ENCODE peak calls at places on chromosome 1, in ten cellular contexts. One of them, this sample, is unnamed.

GRCh38 chr1:245986404-245987221 is 520.5 kb downstream of the SMYD3 start:
- DNase-seq in BJ: peak; percentile 68
- DNase-seq in GM13976: no peak
- DNase-seq in thoracic aorta: no peak
- DNase-seq in ascending aorta: no peak
- DNase-seq in testis: no peak
- DNase-seq in right atrium auricular region: no peak
- DNase-seq in Caco-2: no peak
- DNase-seq in kidney: no peak
- DNase-seq in progenitor cell of endocrine pancreas: no peak
- DNase-seq in this sample: no peak

GRCh38 chr1:89657886-89658285 is 25.0 kb downstream of the LRRC8C start:
- DNase-seq in thoracic aorta: no peak
- DNase-seq in GM13976: peak; percentile 15
- DNase-seq in right atrium auricular region: no peak
- DNase-seq in BJ: no peak
- DNase-seq in kidney: no peak
- DNase-seq in progenitor cell of endocrine pancreas: no peak
- DNase-seq in testis: no peak
- DNase-seq in Caco-2: no peak
- DNase-seq in ascending aorta: no peak
- DNase-seq in this sample: no peak

GRCh38 chr1:203291201-203292096 is 13.9 kb upstream of the BTG2 start:
- DNase-seq in ascending aorta: no peak
- DNase-seq in thoracic aorta: no peak
- DNase-seq in progenitor cell of endocrine pancreas: no peak
- DNase-seq in testis: peak; percentile 66
- DNase-seq in GM13976: no peak
- DNase-seq in kidney: peak; percentile 85
- DNase-seq in Caco-2: peak; percentile 91
- DNase-seq in right atrium auricular region: no peak
- DNase-seq in BJ: no peak
- DNase-seq in this sample: no peak

GRCh38 chr1:151060241-151061011 is at the start of gene MLLT11:
- DNase-seq in kidney: no peak
- DNase-seq in ascending aorta: peak; percentile 83
- DNase-seq in BJ: no peak
- DNase-seq in Caco-2: no peak
- DNase-seq in progenitor cell of endocrine pancreas: no peak
- DNase-seq in testis: peak; percentile 61
- DNase-seq in GM13976: peak; percentile 47
- DNase-seq in thoracic aorta: no peak
- DNase-seq in right atrium auricular region: peak; percentile 71
- DNase-seq in this sample: no peak

GRCh38 chr1:50527249-50527986 is 104.2 kb upstream of the DMRTA2 start:
- DNase-seq in BJ: no peak
- DNase-seq in ascending aorta: no peak
- DNase-seq in progenitor cell of endocrine pancreas: no peak
- DNase-seq in right atrium auricular region: no peak
- DNase-seq in thoracic aorta: no peak
- DNase-seq in GM13976: peak; percentile 6
- DNase-seq in Caco-2: no peak
- DNase-seq in kidney: no peak
- DNase-seq in testis: no peak
- DNase-seq in this sample: no peak

GRCh38 chr1:36342426-36343185 is 19.2 kb upstream of the EVA1B start:
- DNase-seq in ascending aorta: peak; percentile 89
- DNase-seq in BJ: no peak
- DNase-seq in Caco-2: no peak
- DNase-seq in right atrium auricular region: no peak
- DNase-seq in kidney: no peak
- DNase-seq in GM13976: peak; percentile 77
- DNase-seq in testis: peak; percentile 66
- DNase-seq in progenitor cell of endocrine pancreas: no peak
- DNase-seq in thoracic aorta: no peak
- DNase-seq in this sample: peak; percentile 47

GRCh38 chr1:47549532-47549931 is 111.7 kb downstream of the FOXD2 start:
- DNase-seq in thoracic aorta: no peak
- DNase-seq in kidney: no peak
- DNase-seq in progenitor cell of endocrine pancreas: no peak
- DNase-seq in ascending aorta: no peak
- DNase-seq in Caco-2: no peak
- DNase-seq in GM13976: no peak
- DNase-seq in testis: no peak
- DNase-seq in right atrium auricular region: no peak
- DNase-seq in BJ: no peak
- DNase-seq in this sample: no peak

GRCh38 chr1:235613617-235614016 is 36.0 kb downstream of the GNG4 start:
- DNase-seq in BJ: no peak
- DNase-seq in testis: no peak
- DNase-seq in Caco-2: no peak
- DNase-seq in kidney: no peak
- DNase-seq in right atrium auricular region: no peak
- DNase-seq in ascending aorta: no peak
- DNase-seq in GM13976: no peak
- DNase-seq in thoracic aorta: no peak
- DNase-seq in progenitor cell of endocrine pancreas: no peak
- DNase-seq in this sample: no peak

GRCh38 chr1:202861420-202862121 is 27.4 kb downstream of the RABIF start:
- DNase-seq in ascending aorta: peak; percentile 95
- DNase-seq in thoracic aorta: peak; percentile 83
- DNase-seq in Caco-2: peak; percentile 96
- DNase-seq in BJ: peak; percentile 46
- DNase-seq in right atrium auricular region: peak; percentile 94
- DNase-seq in progenitor cell of endocrine pancreas: peak; percentile 90
- DNase-seq in kidney: peak; percentile 97
- DNase-seq in GM13976: peak; percentile 94
- DNase-seq in testis: peak; percentile 96
- DNase-seq in this sample: peak; percentile 50

GRCh38 chr1:10898921-10899320 is 102.5 kb upstream of the CASZ1 start:
- DNase-seq in BJ: no peak
- DNase-seq in Caco-2: no peak
- DNase-seq in ascending aorta: no peak
- DNase-seq in GM13976: no peak
- DNase-seq in right atrium auricular region: no peak
- DNase-seq in progenitor cell of endocrine pancreas: no peak
- DNase-seq in thoracic aorta: no peak
- DNase-seq in testis: no peak
- DNase-seq in kidney: peak; percentile 47
- DNase-seq in this sample: no peak

GRCh38 chr1:11654571-11655262 is at the start of gene FBXO44:
- DNase-seq in testis: peak; percentile 49
- DNase-seq in GM13976: peak; percentile 86
- DNase-seq in progenitor cell of endocrine pancreas: no peak
- DNase-seq in BJ: no peak
- DNase-seq in ascending aorta: peak; percentile 77
- DNase-seq in thoracic aorta: no peak
- DNase-seq in kidney: peak; percentile 86
- DNase-seq in Caco-2: peak; percentile 90
- DNase-seq in right atrium auricular region: no peak
- DNase-seq in this sample: peak; percentile 60

GRCh38 chr1:240031009-240031408 is 60.7 kb upstream of the FMN2 start:
- DNase-seq in Caco-2: no peak
- DNase-seq in progenitor cell of endocrine pancreas: no peak
- DNase-seq in GM13976: no peak
- DNase-seq in kidney: no peak
- DNase-seq in BJ: peak; percentile 98
- DNase-seq in thoracic aorta: no peak
- DNase-seq in testis: no peak
- DNase-seq in ascending aorta: no peak
- DNase-seq in right atrium auricular region: no peak
- DNase-seq in this sample: no peak

GRCh38 chr1:67791686-67792475 is 41.4 kb downstream of the GNG12 start:
- DNase-seq in thoracic aorta: peak; percentile 12
- DNase-seq in testis: no peak
- DNase-seq in kidney: no peak
- DNase-seq in ascending aorta: peak; percentile 77
- DNase-seq in progenitor cell of endocrine pancreas: no peak
- DNase-seq in right atrium auricular region: no peak
- DNase-seq in Caco-2: no peak
- DNase-seq in BJ: peak; percentile 83
- DNase-seq in GM13976: no peak
- DNase-seq in this sample: no peak

GRCh38 chr1:100642826-100643225 is 76.7 kb upstream of the VCAM1 start:
- DNase-seq in right atrium auricular region: no peak
- DNase-seq in kidney: no peak
- DNase-seq in progenitor cell of endocrine pancreas: no peak
- DNase-seq in testis: no peak
- DNase-seq in Caco-2: no peak
- DNase-seq in ascending aorta: no peak
- DNase-seq in thoracic aorta: no peak
- DNase-seq in GM13976: no peak
- DNase-seq in BJ: no peak
- DNase-seq in this sample: no peak

GRCh38 chr1:156751724-156752481 is 428 bp upstream of the HDGF start:
- DNase-seq in testis: peak; percentile 97
- DNase-seq in kidney: peak; percentile 99
- DNase-seq in GM13976: peak; percentile 96
- DNase-seq in right atrium auricular region: peak; percentile 97
- DNase-seq in BJ: peak; percentile 66
- DNase-seq in progenitor cell of endocrine pancreas: peak; percentile 95
- DNase-seq in Caco-2: peak; percentile 99
- DNase-seq in ascending aorta: peak; percentile 98
- DNase-seq in thoracic aorta: peak; percentile 89
- DNase-seq in this sample: peak; percentile 89

GRCh38 chr1:156756355-156756754 is 4.9 kb upstream of the HDGF start:
- DNase-seq in Caco-2: no peak
- DNase-seq in thoracic aorta: no peak
- DNase-seq in testis: no peak
- DNase-seq in BJ: no peak
- DNase-seq in ascending aorta: no peak
- DNase-seq in GM13976: no peak
- DNase-seq in progenitor cell of endocrine pancreas: no peak
- DNase-seq in right atrium auricular region: no peak
- DNase-seq in kidney: no peak
- DNase-seq in this sample: no peak

GRCh38 chr1:156752843-156753486 is 1.5 kb upstream of the HDGF start:
- DNase-seq in BJ: no peak
- DNase-seq in right atrium auricular region: no peak
- DNase-seq in GM13976: no peak
- DNase-seq in ascending aorta: no peak
- DNase-seq in Caco-2: no peak
- DNase-seq in thoracic aorta: no peak
- DNase-seq in progenitor cell of endocrine pancreas: no peak
- DNase-seq in testis: no peak
- DNase-seq in kidney: no peak
- DNase-seq in this sample: no peak

GRCh38 chr1:156754219-156754618 is 2.7 kb upstream of the HDGF start:
- DNase-seq in GM13976: no peak
- DNase-seq in right atrium auricular region: no peak
- DNase-seq in BJ: no peak
- DNase-seq in kidney: no peak
- DNase-seq in progenitor cell of endocrine pancreas: no peak
- DNase-seq in ascending aorta: no peak
- DNase-seq in testis: no peak
- DNase-seq in Caco-2: no peak
- DNase-seq in thoracic aorta: no peak
- DNase-seq in this sample: no peak

DNA sequence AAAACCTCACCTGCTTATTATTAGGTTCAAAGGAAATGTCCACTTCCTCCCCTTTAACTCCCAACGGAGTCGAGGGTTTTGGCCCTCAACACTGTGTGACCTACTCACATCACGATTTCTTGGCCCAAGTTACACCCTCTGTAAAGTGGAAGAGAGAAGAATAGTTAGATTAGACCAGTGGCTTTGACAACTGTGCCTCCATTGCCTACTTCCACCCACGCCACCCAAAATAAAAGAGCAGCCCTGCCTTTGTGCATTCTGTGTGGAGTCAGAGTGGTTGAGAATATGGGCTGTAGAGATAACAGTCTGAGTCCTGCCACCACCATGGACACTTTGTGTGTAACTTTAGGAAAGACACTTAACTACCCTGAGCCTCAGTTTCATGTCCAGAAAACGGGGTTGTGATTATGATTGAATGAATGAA is 4.1 kb upstream of the HDGF start:
- DNase-seq in BJ: no peak
- DNase-seq in Caco-2: no peak
- DNase-seq in kidney: no peak
- DNase-seq in testis: no peak
- DNase-seq in right atrium auricular region: no peak
- DNase-seq in thoracic aorta: no peak
- DNase-seq in progenitor cell of endocrine pancreas: no peak
- DNase-seq in ascending aorta: no peak
- DNase-seq in GM13976: no peak
- DNase-seq in this sample: no peak
- TF ChIP-seq CTCF in BJ: no peak
- TF ChIP-seq CTCF in Caco-2: no peak
- TF ChIP-seq CTCF in kidney: no peak
- TF ChIP-seq CTCF in testis: no peak
- TF ChIP-seq CTCF in right atrium auricular region: no peak
- TF ChIP-seq CTCF in thoracic aorta: no peak
- TF ChIP-seq CTCF in progenitor cell of endocrine pancreas: no peak
- TF ChIP-seq CTCF in ascending aorta: no peak
- TF ChIP-seq CTCF in GM13976: no peak
- TF ChIP-seq CTCF in this sample: no peak

GRCh38 chr1:52072291-52072690 is 16.2 kb downstream of the BTF3L4 start:
- DNase-seq in progenitor cell of endocrine pancreas: no peak
- DNase-seq in right atrium auricular region: no peak
- DNase-seq in ascending aorta: no peak
- DNase-seq in BJ: no peak
- DNase-seq in thoracic aorta: no peak
- DNase-seq in Caco-2: no peak
- DNase-seq in GM13976: no peak
- DNase-seq in kidney: no peak
- DNase-seq in testis: no peak
- DNase-seq in this sample: no peak
- TF ChIP-seq CTCF in progenitor cell of endocrine pancreas: no peak
- TF ChIP-seq CTCF in right atrium auricular region: no peak
- TF ChIP-seq CTCF in ascending aorta: no peak
- TF ChIP-seq CTCF in BJ: no peak
- TF ChIP-seq CTCF in thoracic aorta: no peak
- TF ChIP-seq CTCF in Caco-2: no peak
- TF ChIP-seq CTCF in GM13976: no peak
- TF ChIP-seq CTCF in kidney: no peak
- TF ChIP-seq CTCF in testis: no peak
- TF ChIP-seq CTCF in this sample: no peak

GRCh38 chr1:20165522-20165951 is 20.4 kb upstream of the UBXN10 start:
- DNase-seq in progenitor cell of endocrine pancreas: no peak
- DNase-seq in GM13976: peak; percentile 63
- DNase-seq in BJ: no peak
- DNase-seq in ascending aorta: no peak
- DNase-seq in kidney: peak; percentile 29
- DNase-seq in thoracic aorta: no peak
- DNase-seq in right atrium auricular region: no peak
- DNase-seq in testis: no peak
- DNase-seq in Caco-2: no peak
- DNase-seq in this sample: no peak
- TF ChIP-seq CTCF in progenitor cell of endocrine pancreas: peak; percentile 21
- TF ChIP-seq CTCF in GM13976: peak; percentile 20
- TF ChIP-seq CTCF in BJ: no peak
- TF ChIP-seq CTCF in ascending aorta: no peak
- TF ChIP-seq CTCF in kidney: no peak
- TF ChIP-seq CTCF in thoracic aorta: no peak
- TF ChIP-seq CTCF in right atrium auricular region: peak; percentile 39
- TF ChIP-seq CTCF in testis: peak; percentile 43
- TF ChIP-seq CTCF in Caco-2: peak; percentile 18
- TF ChIP-seq CTCF in this sample: no peak

DNA sequence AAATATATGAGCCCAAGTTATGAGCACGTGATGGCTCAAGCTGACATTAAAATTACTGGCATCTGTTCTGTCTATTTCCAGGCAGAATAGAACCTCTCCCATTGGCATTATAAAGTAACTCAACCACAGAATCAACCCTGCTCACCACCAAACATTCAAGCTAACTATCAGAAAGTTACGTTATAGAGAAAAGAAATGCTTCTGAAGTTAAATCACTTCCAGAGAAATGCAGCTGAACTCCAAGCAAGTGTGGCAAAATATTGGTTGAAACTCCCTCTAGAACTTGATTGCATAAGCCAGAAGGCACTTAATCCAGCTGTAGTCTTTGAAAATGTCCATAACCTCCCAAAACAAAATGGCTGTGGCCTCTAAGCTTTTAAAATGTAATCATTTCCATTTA is 36.2 kb upstream of the UBE2U start:
- DNase-seq in ascending aorta: no peak
- DNase-seq in GM13976: no peak
- DNase-seq in Caco-2: no peak
- DNase-seq in progenitor cell of endocrine pancreas: no peak
- DNase-seq in kidney: no peak
- DNase-seq in BJ: no peak
- DNase-seq in right atrium auricular region: no peak
- DNase-seq in testis: no peak
- DNase-seq in thoracic aorta: no peak
- DNase-seq in this sample: no peak
- TF ChIP-seq CTCF in ascending aorta: no peak
- TF ChIP-seq CTCF in GM13976: no peak
- TF ChIP-seq CTCF in Caco-2: no peak
- TF ChIP-seq CTCF in progenitor cell of endocrine pancreas: no peak
- TF ChIP-seq CTCF in kidney: no peak
- TF ChIP-seq CTCF in BJ: no peak
- TF ChIP-seq CTCF in right atrium auricular region: no peak
- TF ChIP-seq CTCF in testis: no peak
- TF ChIP-seq CTCF in thoracic aorta: no peak
- TF ChIP-seq CTCF in this sample: no peak

This sample was measured in activated B cell treated with CpG ODN at 0.5 μM for 24 hours.